ENCODE peak calls at places on chromosome 1, in six cellular contexts. A is neuronal stem cell, D is mesendoderm, P is mesenchymal stem cell, F is H9, T is H1. R is an unnamed sample.

GRCh38 chr1:115706774-115707425 is 61.6 kb downstream of the CASQ2 start:
- DNase-seq in F (peak), D (peak), P (peak), A (peak), T (no peak), R (peak)

GRCh38 chr1:10697621-10698160 is 98.8 kb downstream of the CASZ1 start:
- DNase-seq in D (no peak), A (no peak), F (no peak), P (no peak), T (no peak), R (no peak)

GRCh38 chr1:157069596-157069995 is 24.1 kb upstream of the ARHGEF11 start:
- DNase-seq in D (peak), F (no peak), T (no peak), A (no peak), P (no peak), R (no peak)

GRCh38 chr1:47215713-47216112 is 16.3 kb downstream of the TAL1 start:
- DNase-seq in T (no peak), P (no peak), D (no peak), A (no peak), F (no peak), R (no peak)

GRCh38 chr1:1291023-1291528 is 10.8 kb downstream of the SCNN1D start:
- DNase-seq in P (no peak), T (no peak), A (no peak), F (no peak), D (no peak), R (no peak)

GRCh38 chr1:119882172-119883029 is 13.9 kb downstream of the ADAM30 start:
- DNase-seq in D (no peak), A (no peak), F (no peak), T (no peak), P (no peak), R (peak)

GRCh38 chr1:39539252-39539790 is 37.3 kb downstream of the PABPC4 start:
- DNase-seq in T (peak), F (peak), D (peak), P (peak), A (peak), R (peak)

GRCh38 chr1:183180634-183181056 is 5.4 kb upstream of the LAMC2 start:
- DNase-seq in P (peak), F (no peak), T (no peak), D (peak), A (no peak), R (peak)

GRCh38 chr1:87044840-87045239 is 130.4 kb downstream of the HS2ST1 start:
- DNase-seq in T (no peak), A (no peak), P (no peak), D (no peak), F (no peak), R (no peak)

GRCh38 chr1:218882454-218882853 is 291.2 kb upstream of the LYPLAL1 start:
- DNase-seq in A (no peak), P (no peak), D (no peak), T (no peak), F (no peak), R (no peak)

GRCh38 chr1:77825356-77825709 is 45.9 kb downstream of the MIGA1 start:
- DNase-seq in P (peak), A (no peak), D (peak), F (no peak), T (no peak), R (peak)

GRCh38 chr1:25879675-25880074 is 4.2 kb upstream of the PAQR7 start:
- DNase-seq in D (no peak), T (no peak), F (no peak), A (no peak), P (no peak), R (no peak)
- H3K18ac ChIP-seq in D (no peak), T (no peak), F (no peak), A (peak), P (no peak), R (no peak)

GRCh38 chr1:112618721-112619517 is at the start of gene ST7L:
- DNase-seq in T (no peak), D (peak), P (peak), F (peak), A (peak), R (peak)
- H3K18ac ChIP-seq in T (peak), D (peak), P (peak), F (peak), A (peak), R (peak)

DNA sequence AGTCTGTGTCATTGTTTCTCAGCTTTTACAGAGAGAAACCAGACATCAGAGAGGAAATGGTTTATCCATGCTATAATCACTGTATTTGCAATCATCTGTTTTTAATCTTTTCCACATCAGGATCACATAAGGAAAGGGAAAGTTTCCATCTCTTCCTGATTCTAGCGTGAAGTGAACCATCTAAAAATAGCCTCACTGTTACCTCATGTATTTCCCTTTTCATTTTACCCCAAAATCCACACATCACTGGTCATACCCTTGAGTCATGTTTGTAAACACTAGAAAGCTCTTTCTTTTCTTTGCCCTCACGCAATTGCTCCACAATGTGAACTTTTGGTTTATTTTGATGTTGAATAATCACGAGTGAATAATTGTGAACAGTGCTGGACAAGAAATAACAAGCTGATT is 146.0 kb downstream of the PLA2G4A start:
- DNase-seq in T (no peak), D (no peak), P (peak), A (no peak), F (no peak), R (peak)
- H3K18ac ChIP-seq in T (no peak), D (no peak), P (no peak), A (no peak), F (no peak), R (no peak)

GRCh38 chr1:161098161-161099068 is at the start of gene KLHDC9:
- DNase-seq in D (peak), T (peak), P (peak), F (peak), A (peak), R (peak)
- H3K18ac ChIP-seq in D (no peak), T (peak), P (no peak), F (no peak), A (peak), R (no peak)

GRCh38 chr1:168506204-168506819 is 37.5 kb downstream of the XCL2 start:
- DNase-seq in T (no peak), P (no peak), F (no peak), D (no peak), A (no peak), R (peak)
- H3K18ac ChIP-seq in T (no peak), P (no peak), F (no peak), D (no peak), A (no peak), R (peak)

DNA sequence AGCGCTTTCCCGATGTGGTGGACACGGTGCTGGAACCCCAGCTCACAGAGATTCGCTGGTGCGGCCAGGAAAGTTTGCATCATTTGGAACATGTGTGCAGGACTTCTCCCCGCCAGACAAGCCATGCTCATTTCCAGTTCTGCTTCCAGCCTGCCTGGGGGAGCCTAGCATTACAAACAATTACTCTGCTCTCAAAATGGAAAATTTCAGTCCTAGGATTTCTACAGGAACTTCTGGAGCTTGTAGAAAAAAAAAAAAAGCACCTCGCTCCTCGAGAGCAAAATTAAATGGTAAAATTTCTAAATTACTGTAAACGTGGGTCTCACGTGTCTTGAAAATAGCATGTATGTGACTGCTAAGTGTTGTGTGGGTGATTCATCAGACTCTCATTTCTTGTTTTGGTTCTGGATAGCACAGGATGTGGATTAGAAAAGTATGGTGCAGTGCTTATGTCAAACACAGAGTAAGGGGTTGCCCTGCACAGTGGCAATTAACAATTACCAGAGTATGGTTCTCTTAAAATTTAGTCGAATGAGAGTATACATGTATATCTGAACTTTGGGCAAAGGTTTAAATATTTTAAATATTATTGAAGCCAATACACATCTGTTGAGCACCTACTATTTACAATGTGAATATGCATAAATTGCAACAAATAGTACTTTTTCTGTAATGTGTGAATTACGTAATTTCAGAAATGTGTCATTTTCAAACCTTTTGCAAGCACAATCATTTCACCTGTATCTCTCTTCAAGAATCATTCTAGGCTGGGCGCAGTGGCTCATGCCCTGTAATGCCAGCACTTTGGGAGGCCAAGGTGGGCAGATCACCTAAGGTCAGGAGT is 61.8 kb upstream of the PTGFRN start:
- DNase-seq in T (no peak), D (no peak), F (no peak), P (peak), A (no peak), R (peak)
- H3K18ac ChIP-seq in T (peak), D (no peak), F (no peak), P (no peak), A (no peak), R (no peak)